ENCODE peak calls at places on chromosomes 7 and 10, in six cellular contexts. J, A, X, I, G and E are unnamed samples.

GRCh38 chr10:33901166-33901565 is 566.7 kb upstream of the NRP1 start:
- DNase-seq in I (no peak), A (no peak), J (no peak), X (no peak), G (no peak), E (no peak)

GRCh38 chr7:139950881-139951525 is 111.7 kb downstream of the PARP12 start:
- DNase-seq in A (no peak), G (no peak), X (peak; percentile 46), J (no peak), I (no peak), E (no peak)

GRCh38 chr7:68247566-68247965 is 1250.9 kb downstream of the TYW1 start:
- DNase-seq in A (no peak), J (no peak), I (no peak), G (no peak), X (no peak), E (no peak)

GRCh38 chr10:27944005-27944404 is 54.9 kb downstream of the ODAD2 start:
- DNase-seq in J (no peak), I (no peak), G (no peak), A (no peak), X (no peak), E (no peak)

GRCh38 chr10:28263136-28263857 is 39.6 kb downstream of the MPP7 start:
- DNase-seq in G (peak; percentile 70), I (no peak), X (peak; percentile 71), J (no peak), A (peak; percentile 89), E (peak; percentile 60)

GRCh38 chr7:150788474-150789269 is 11.5 kb downstream of the TMEM176B start:
- DNase-seq in A (no peak), X (no peak), G (no peak), I (no peak), J (no peak), E (no peak)

GRCh38 chr10:70118196-70118595 is 14.4 kb downstream of the AIFM2 start:
- DNase-seq in X (no peak), J (no peak), G (no peak), I (no peak), A (no peak), E (no peak)

GRCh38 chr10:576130-576465 is 113.4 kb downstream of the DIP2C start:
- DNase-seq in A (no peak), G (no peak), X (no peak), J (no peak), I (no peak), E (peak; percentile 7)

GRCh38 chr10:92544296-92544695 is 29.6 kb downstream of the IDE start:
- DNase-seq in A (no peak), I (no peak), G (no peak), X (no peak), J (no peak), E (no peak)

GRCh38 chr7:17289074-17289665 is 9.3 kb upstream of the AHR start:
- DNase-seq in A (no peak), X (no peak), G (no peak), I (no peak), J (peak; percentile 74), E (no peak)

GRCh38 chr7:1060315-1061080 is 16.2 kb downstream of the GPR146 start:
- DNase-seq in X (no peak), A (no peak), G (peak; percentile 75), I (peak; percentile 46), J (peak; percentile 65), E (no peak)

GRCh38 chr10:42630537-42631134 is 7.7 kb downstream of the ZNF33B start:
- DNase-seq in I (no peak), J (no peak), X (no peak), G (no peak), A (no peak), E (no peak)

GRCh38 chr10:71561003-71561577 is 158.5 kb downstream of the C10orf105 start:
- DNase-seq in J (no peak), A (no peak), G (no peak), I (no peak), X (no peak), E (no peak)

GRCh38 chr7:44988718-44989117 is 9.9 kb upstream of the MYO1G start:
- DNase-seq in A (no peak), J (no peak), I (no peak), X (no peak), G (no peak), E (no peak)

DNA sequence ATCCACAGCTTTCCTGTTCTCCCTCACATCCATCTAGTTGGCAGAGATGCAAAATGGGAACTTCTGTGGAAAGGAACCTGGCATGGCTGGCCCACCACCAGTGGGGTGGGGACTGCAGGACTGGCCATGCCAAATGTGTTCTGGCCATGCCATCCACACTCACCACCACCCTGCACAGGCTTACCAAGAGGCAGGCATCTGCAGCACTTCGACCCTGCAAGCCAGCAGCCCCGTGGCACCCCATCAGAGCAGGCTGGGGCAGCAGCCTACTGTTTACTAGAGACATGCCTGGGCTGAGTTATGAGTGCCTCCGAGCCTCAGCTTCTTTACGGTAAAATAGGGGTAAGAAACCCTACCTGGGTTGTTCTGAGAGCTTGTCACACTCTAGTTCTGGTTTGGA is 313.1 kb downstream of the PLXNA4 start:
- DNase-seq in A (no peak), I (no peak), X (no peak), G (no peak), J (no peak), E (no peak)
- H3K27me3 ChIP-seq in A (no peaks in the 10 kb centered on the region), I (no peaks in the 10 kb centered on the region), X (no peaks in the 10 kb centered on the region), G (no peaks in the 10 kb centered on the region), J (peaks cover 5% of the 10 kb centered on the region), E (no peaks in the 10 kb centered on the region)

GRCh38 chr10:100831742-100832141 is 81.0 kb upstream of the SLF2 start:
- DNase-seq in J (no peak), G (no peak), A (no peak), X (no peak), I (no peak), E (no peak)

GRCh38 chr10:100830728-100831110 is 82.0 kb upstream of the SLF2 start:
- DNase-seq in G (no peak), A (no peak), J (no peak), X (no peak), I (no peak), E (no peak)

GRCh38 chr10:100828744-100829102 is 83.3 kb downstream of the PAX2 start:
- DNase-seq in G (no peak), A (no peak), X (no peak), I (peak; percentile 70), J (no peak), E (no peak)

GRCh38 chr10:100829103-100829870 is 83.5 kb upstream of the SLF2 start:
- DNase-seq in A (no peak), X (no peak), J (no peak), I (peak; percentile 62), G (no peak), E (no peak)

DNA sequence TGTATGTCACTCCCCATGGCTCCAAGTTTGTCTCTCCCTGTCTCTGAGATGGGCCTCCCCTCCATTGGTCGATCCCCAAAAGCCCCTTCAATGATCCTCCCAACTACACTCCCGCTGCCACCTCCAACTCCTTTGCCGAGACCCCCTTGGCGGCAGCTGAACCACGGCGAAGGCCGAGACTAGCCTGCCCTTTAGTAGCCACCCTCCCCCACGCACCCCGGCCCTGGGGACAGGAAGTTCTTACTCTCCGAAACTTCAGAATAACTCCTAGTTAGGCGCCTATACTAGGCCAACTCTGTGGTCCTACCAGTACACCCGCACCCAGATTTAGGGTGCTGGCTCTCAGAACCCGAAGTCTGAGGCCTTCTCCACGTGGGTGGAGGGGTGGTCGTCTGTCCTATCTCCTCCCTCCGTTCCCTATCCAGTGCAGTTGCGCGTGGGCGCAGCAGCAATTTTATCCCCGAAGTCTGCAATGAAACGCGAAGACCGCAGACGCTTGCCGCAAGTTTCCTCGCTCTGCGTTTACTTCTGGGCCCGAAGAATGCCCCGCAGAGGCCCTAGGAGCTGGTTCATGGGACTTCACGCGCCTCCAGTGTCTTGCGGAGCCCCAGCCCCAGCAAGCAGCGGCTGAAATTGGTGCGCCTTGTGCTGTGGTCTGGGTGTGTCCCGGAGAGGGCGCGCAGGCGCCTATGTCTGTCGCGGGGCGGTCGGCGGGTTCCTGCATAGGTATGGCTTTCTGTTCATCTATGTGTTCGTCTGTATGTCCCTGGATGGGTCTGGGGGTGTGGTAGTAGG is 82.6 kb upstream of the SLF2 start:
- DNase-seq in A (no peak), G (no peak), I (peak; percentile 65), J (no peak), X (no peak), E (no peak)
- H3K27me3 ChIP-seq in A (peaks cover 58% of the 10 kb centered on the region), G (peaks cover 88% of the 10 kb centered on the region), I (peaks cover 100% of the 10 kb centered on the region), J (peaks cover 60% of the 10 kb centered on the region), X (peaks cover 27% of the 10 kb centered on the region), E (peaks cover 85% of the 10 kb centered on the region)

DNA sequence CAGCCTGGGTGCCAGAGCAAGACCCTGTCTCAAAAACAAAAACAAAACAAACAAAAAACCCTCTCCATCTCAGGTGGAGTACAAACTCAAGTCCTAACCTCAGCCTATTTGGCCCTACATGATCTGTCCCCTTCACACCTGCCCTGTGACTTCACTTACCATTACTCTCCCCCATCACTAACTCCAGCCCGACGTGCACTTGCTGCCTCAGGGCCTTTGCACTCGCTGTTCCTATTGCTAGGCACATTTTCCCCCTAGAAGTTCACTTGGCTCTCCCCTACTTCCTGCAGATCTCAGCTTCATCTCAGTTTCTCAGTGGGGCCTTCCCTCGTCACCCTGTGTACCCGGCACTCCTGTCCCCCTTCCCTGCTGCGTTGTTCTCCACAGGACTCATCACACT is 8.5 kb upstream of the LRMDA start:
- DNase-seq in I (no peak), A (no peak), G (no peak), X (no peak), J (no peak), E (no peak)
- H3K27me3 ChIP-seq in I (peaks cover 95% of the 10 kb centered on the region), A (no peaks in the 10 kb centered on the region), G (no peaks in the 10 kb centered on the region), X (no peaks in the 10 kb centered on the region), J (no peaks in the 10 kb centered on the region), E (no peaks in the 10 kb centered on the region)

GRCh38 chr10:110649652-110650264 is 5.6 kb downstream of the RBM20 start:
- DNase-seq in G (no peak), X (no peak), J (no peak), A (peak; percentile 42), I (peak; percentile 45), E (no peak)

GRCh38 chr10:110652475-110653118 is 8.5 kb downstream of the RBM20 start:
- DNase-seq in J (no peak), A (peak; percentile 66), G (no peak), X (no peak), I (no peak), E (no peak)

GRCh38 chr10:110648743-110649651 is 4.9 kb downstream of the RBM20 start:
- DNase-seq in X (no peak), J (no peak), I (no peak), A (no peak), G (no peak), E (no peak)

GRCh38 chr10:110650265-110650668 is 6.1 kb downstream of the RBM20 start:
- DNase-seq in I (no peak), G (no peak), J (no peak), A (peak; percentile 70), X (no peak), E (no peak)

GRCh38 chr10:110651044-110651958 is 7.2 kb downstream of the RBM20 start:
- DNase-seq in G (no peak), A (peak; percentile 39), X (no peak), J (no peak), I (no peak), E (no peak)
- H3K27me3 ChIP-seq in G (peaks cover 62% of the 10 kb centered on the region), A (no peaks in the 10 kb centered on the region), X (peaks cover 11% of the 10 kb centered on the region), J (peaks cover 40% of the 10 kb centered on the region), I (peaks cover 27% of the 10 kb centered on the region), E (peaks cover 65% of the 10 kb centered on the region)